ENCODE peak calls at places on chromosomes 2 and 18, in five cellular contexts. U, D, E, K and Y are unnamed samples.

GRCh38 chr18:39749154-39749553 is 2183.6 kb upstream of the CELF4 start:
- DNase-seq in U (no peak), K (no peak), E (no peak), D (no peak), Y (no peak)

GRCh38 chr18:36786686-36787085 is 42.1 kb downstream of the TPGS2 start:
- DNase-seq in D (no peak), E (peak; percentile 20), U (no peak), K (no peak), Y (no peak)

GRCh38 chr2:96680561-96681141 is 38.1 kb downstream of the FER1L5 start:
- DNase-seq in K (no peak), E (no peak), U (no peak), D (no peak), Y (no peak)

GRCh38 chr2:229485782-229486181 is 214.7 kb upstream of the PID1 start:
- DNase-seq in U (peak; percentile 4), E (no peak), K (no peak), D (no peak), Y (no peak)

GRCh38 chr2:170255137-170255536 is 77.2 kb downstream of the MYO3B start:
- DNase-seq in U (no peak), D (no peak), K (no peak), E (no peak), Y (no peak)

GRCh38 chr2:241274127-241274526 is 41.3 kb downstream of the HDLBP start:
- DNase-seq in U (no peak), K (no peak), D (no peak), E (no peak), Y (no peak)

GRCh38 chr2:48824116-48824515 is 68.6 kb upstream of the LHCGR start:
- DNase-seq in K (no peak), U (no peak), E (no peak), D (no peak), Y (no peak)

GRCh38 chr18:33495278-33495677 is 54.8 kb upstream of the CCDC178 start:
- DNase-seq in E (peak; percentile 16), U (no peak), K (peak; percentile 59), D (no peak), Y (no peak)

GRCh38 chr2:175824243-175824642 is 177.8 kb downstream of the LNPK start:
- DNase-seq in K (no peak), E (no peak), U (no peak), D (no peak), Y (no peak)

GRCh38 chr2:53697686-53698085 is 69.9 kb upstream of the CHAC2 start:
- DNase-seq in U (no peak), K (no peak), E (no peak), D (no peak), Y (no peak)